ENCODE peak calls at places on chromosomes 2 and 18, in four cellular contexts. One of them, this sample, is unnamed.

GRCh38 chr2:206526416-206526815 is 83.1 kb downstream of the ADAM23 start:
- DNase-seq in RKO: no peak
- DNase-seq in EH: no peak
- DNase-seq in NCI-H1092 treated with DMSO at 0.1 percent for 48 hours: no peak
- DNase-seq in this sample: no peak

GRCh38 chr2:54522624-54523281 is 66.6 kb downstream of the SPTBN1 start:
- DNase-seq in RKO: peak; percentile 46
- DNase-seq in NCI-H1092 treated with DMSO at 0.1 percent for 48 hours: peak; percentile 35
- DNase-seq in EH: peak; percentile 61
- DNase-seq in this sample: peak; percentile 48

GRCh38 chr18:70366174-70366573 is 77.3 kb downstream of the SOCS6 start:
- DNase-seq in EH: peak; percentile 64
- DNase-seq in NCI-H1092 treated with DMSO at 0.1 percent for 48 hours: no peak
- DNase-seq in RKO: no peak
- DNase-seq in this sample: no peak

GRCh38 chr2:178119181-178119922 is 7.1 kb downstream of the RBM45 start:
- DNase-seq in EH: no peak
- DNase-seq in NCI-H1092 treated with DMSO at 0.1 percent for 48 hours: no peak
- DNase-seq in RKO: no peak
- DNase-seq in this sample: no peak

GRCh38 chr2:119282139-119282965 is 58.7 kb downstream of the STEAP3 start:
- DNase-seq in RKO: no peak
- DNase-seq in NCI-H1092 treated with DMSO at 0.1 percent for 48 hours: no peak
- DNase-seq in EH: no peak
- DNase-seq in this sample: no peak

GRCh38 chr18:9712606-9713005 is 4.5 kb downstream of the RAB31 start:
- DNase-seq in NCI-H1092 treated with DMSO at 0.1 percent for 48 hours: no peak
- DNase-seq in RKO: no peak
- DNase-seq in EH: peak; percentile 51
- DNase-seq in this sample: no peak

GRCh38 chr2:20469595-20469994 is 22.7 kb downstream of the RHOB start:
- DNase-seq in EH: no peak
- DNase-seq in NCI-H1092 treated with DMSO at 0.1 percent for 48 hours: no peak
- DNase-seq in RKO: no peak
- DNase-seq in this sample: no peak

GRCh38 chr2:736939-737338 is 59.7 kb upstream of the TMEM18 start:
- DNase-seq in NCI-H1092 treated with DMSO at 0.1 percent for 48 hours: no peak
- DNase-seq in RKO: no peak
- DNase-seq in EH: no peak
- DNase-seq in this sample: no peak

GRCh38 chr2:85766214-85766613 is 12.4 kb downstream of the ATOH8 start:
- DNase-seq in RKO: no peak
- DNase-seq in EH: no peak
- DNase-seq in NCI-H1092 treated with DMSO at 0.1 percent for 48 hours: no peak
- DNase-seq in this sample: no peak

GRCh38 chr2:191665286-191665685 is 12.7 kb upstream of the NABP1 start:
- DNase-seq in EH: peak; percentile 68
- DNase-seq in RKO: peak; percentile 49
- DNase-seq in NCI-H1092 treated with DMSO at 0.1 percent for 48 hours: no peak
- DNase-seq in this sample: peak; percentile 81

GRCh38 chr18:59610546-59611140 is 86.6 kb downstream of the CCBE1 start:
- DNase-seq in NCI-H1092 treated with DMSO at 0.1 percent for 48 hours: no peak
- DNase-seq in EH: no peak
- DNase-seq in RKO: no peak
- DNase-seq in this sample: no peak

GRCh38 chr2:181399046-181399445 is 58.1 kb upstream of the ITGA4 start:
- DNase-seq in NCI-H1092 treated with DMSO at 0.1 percent for 48 hours: no peak
- DNase-seq in RKO: no peak
- DNase-seq in EH: no peak
- DNase-seq in this sample: no peak